ENCODE peak calls at places on chromosomes 6 and 20, in four cellular contexts. S is SK-N-SH, A is HCT116, P is GM12878. N is an unnamed sample.

GRCh38 chr20:33362898-33363297 is 38.4 kb downstream of the CDK5RAP1 start:
- DNase-seq in S (no peak), A (no peak), P (no peak), N (no peak)

GRCh38 chr6:159351707-159352106 is 182.5 kb downstream of the FNDC1 start:
- DNase-seq in S (no peak), A (no peak), P (no peak), N (no peak)

GRCh38 chr6:118918326-118918725 is 16.6 kb downstream of the MCM9 start:
- DNase-seq in S (no peak), A (no peak), P (no peak), N (no peak)

GRCh38 chr6:15586528-15586927 is 76.3 kb downstream of the DTNBP1 start:
- DNase-seq in S (no peak), A (no peak), P (no peak), N (no peak)

GRCh38 chr20:29430531-29430930 is 1826.9 kb upstream of the DEFB115 start:
- DNase-seq in S (peak; percentile 31), A (no peak), P (no peak), N (no peak)

GRCh38 chr20:63310265-63310971 is 17.4 kb downstream of the COL20A1 start:
- DNase-seq in S (no peak), A (no peak), P (no peak), N (no peak)

GRCh38 chr6:130373992-130374391 is 8.2 kb downstream of the TMEM200A start:
- DNase-seq in S (no peak), A (no peak), P (no peak), N (no peak)

GRCh38 chr20:13325033-13325432 is 104.0 kb downstream of the ISM1 start:
- DNase-seq in S (peak; percentile 38), A (peak; percentile 18), P (no peak), N (no peak)

GRCh38 chr20:43794326-43794725 is 67.5 kb upstream of the GTSF1L start:
- DNase-seq in S (no peak), A (no peak), P (no peak), N (no peak)

GRCh38 chr20:51311636-51312479 is 230.7 kb downstream of the NFATC2 start:
- DNase-seq in S (no peak), A (no peak), P (no peak), N (no peak)

GRCh38 chr6:111657146-111657545 is 51.5 kb upstream of the TRAF3IP2 start:
- DNase-seq in S (no peak), A (no peak), P (no peak), N (no peak)

GRCh38 chr6:154602708-154603107 is 92.2 kb upstream of the CNKSR3 start:
- DNase-seq in S (no peak), A (no peak), P (no peak), N (no peak)

GRCh38 chr20:50399917-50400704 is 110.1 kb upstream of the PTPN1 start:
- DNase-seq in S (no peak), A (no peak), P (no peak), N (peak; percentile 31)

GRCh38 chr6:163113358-163113962 is 301.1 kb upstream of the QKI start:
- DNase-seq in S (no peak), A (no peak), P (no peak), N (no peak)

GRCh38 chr6:154197176-154197850 is 158.3 kb downstream of the OPRM1 start:
- DNase-seq in S (no peak), A (no peak), P (no peak), N (no peak)

GRCh38 chr20:61254881-61255589 is 3.0 kb downstream of the CDH4 start:
- DNase-seq in S (no peak), A (no peak), P (no peak), N (no peak)

GRCh38 chr20:64196831-64197418 is 32.7 kb downstream of the MYT1 start:
- DNase-seq in S (no peak), A (no peak), P (no peak), N (no peak)

GRCh38 chr6:109927052-109927451 is 51.1 kb upstream of the GPR6 start:
- DNase-seq in S (no peak), A (no peak), P (no peak), N (no peak)

GRCh38 chr6:104623052-104623690 is 236.5 kb downstream of the HACE1 start:
- DNase-seq in S (no peak), A (no peak), P (no peak), N (no peak)

GRCh38 chr6:3428247-3428646 is 28.6 kb downstream of the SLC22A23 start:
- DNase-seq in S (no peak), A (no peak), P (no peak), N (no peak)

GRCh38 chr6:131931063-131931745 is 20.0 kb downstream of the CCN2 start:
- DNase-seq in S (no peak), A (no peak), P (no peak), N (no peak)

GRCh38 chr6:15417811-15418210 is 171.9 kb downstream of the JARID2 start:
- DNase-seq in S (no peak), A (no peak), P (no peak), N (no peak)

GRCh38 chr6:165889636-165890403 is 226.8 kb upstream of the PDE10A start:
- DNase-seq in S (peak; percentile 65), A (peak; percentile 13), P (no peak), N (peak; percentile 22)

GRCh38 chr6:95087394-95088097 is 489.8 kb upstream of the MANEA start:
- DNase-seq in S (peak; percentile 34), A (peak; percentile 50), P (no peak), N (no peak)

GRCh38 chr20:49987015-49987867 is 4.5 kb downstream of the SNAI1 start:
- DNase-seq in S (no peak), A (no peak), P (no peak), N (no peak)

GRCh38 chr20:61699184-61700066 is 366.3 kb downstream of the TAF4 start:
- DNase-seq in S (peak; percentile 52), A (no peak), P (no peak), N (peak; percentile 30)

GRCh38 chr6:2582268-2582667 is 168.5 kb downstream of the MYLK4 start:
- DNase-seq in S (no peak), A (no peak), P (no peak), N (no peak)

GRCh38 chr6:89251170-89251569 is 34.0 kb upstream of the GABRR1 start:
- DNase-seq in S (no peak), A (no peak), P (no peak), N (no peak)

GRCh38 chr6:109867970-109868358 is 110.1 kb upstream of the GPR6 start:
- DNase-seq in S (no peak), A (no peak), P (no peak), N (no peak)

GRCh38 chr6:106527979-106528378 is 101.3 kb downstream of the RTN4IP1 start:
- DNase-seq in S (no peak), A (peak; percentile 83), P (no peak), N (no peak)

GRCh38 chr6:36818741-36819140 is 20.5 kb downstream of the CPNE5 start:
- DNase-seq in S (no peak), A (no peak), P (no peak), N (no peak)

GRCh38 chr6:36823421-36824096 is 15.7 kb downstream of the CPNE5 start:
- DNase-seq in S (no peak), A (no peak), P (no peak), N (no peak)

GRCh38 chr6:36821581-36822335 is 17.5 kb downstream of the CPNE5 start:
- DNase-seq in S (no peak), A (no peak), P (no peak), N (no peak)

GRCh38 chr6:36822506-36823269 is 16.6 kb downstream of the CPNE5 start:
- DNase-seq in S (no peak), A (no peak), P (no peak), N (no peak)

DNA sequence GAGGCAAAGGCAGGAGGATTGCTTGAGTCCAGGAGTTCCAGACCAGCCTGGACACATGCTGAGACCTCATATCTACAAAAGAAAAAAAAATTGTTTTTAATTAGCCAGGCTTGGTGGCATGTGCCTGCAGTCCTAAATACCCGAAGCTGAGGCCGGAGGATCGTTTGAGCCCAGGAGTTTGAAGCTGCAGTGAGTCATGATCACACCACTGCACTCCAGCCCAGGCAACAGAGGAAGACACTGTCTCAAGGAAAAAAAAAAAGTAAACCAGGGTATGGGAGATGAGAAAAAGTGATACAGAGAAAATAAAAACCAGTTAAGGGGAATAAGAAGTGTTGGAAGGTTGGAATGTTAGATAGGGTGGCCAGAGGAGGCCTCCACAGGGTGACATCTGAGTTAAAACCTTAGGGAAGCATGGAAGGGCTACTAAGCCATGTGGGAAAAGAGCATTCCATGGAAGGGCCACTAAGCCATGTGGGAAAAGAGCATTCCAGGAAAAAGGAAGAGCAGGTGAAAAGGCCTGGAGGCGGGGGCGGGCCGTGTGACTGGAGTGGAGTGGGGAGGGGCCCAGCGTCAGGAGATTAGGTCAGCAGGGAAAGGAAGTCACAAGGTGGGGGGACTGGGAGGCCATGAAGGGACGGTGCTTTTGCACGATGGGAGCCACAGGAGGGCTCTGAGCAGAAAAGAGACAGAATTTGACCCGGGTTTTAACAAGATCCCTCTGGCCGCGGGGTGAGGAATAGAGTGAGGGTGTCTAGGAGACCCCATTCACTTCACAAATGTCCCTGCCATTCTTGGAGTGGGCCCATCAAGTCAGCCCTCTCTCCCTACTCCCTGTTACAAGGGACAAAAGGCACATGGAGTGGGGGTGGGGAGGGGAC is 18.3 kb downstream of the CPNE5 start:
- DNase-seq in S (no peak), A (no peak), P (no peak), N (peak; percentile 25)
- TF ChIP-seq JUND in S (no peak), A (no peak), P (no peak), N (no peak)

DNA sequence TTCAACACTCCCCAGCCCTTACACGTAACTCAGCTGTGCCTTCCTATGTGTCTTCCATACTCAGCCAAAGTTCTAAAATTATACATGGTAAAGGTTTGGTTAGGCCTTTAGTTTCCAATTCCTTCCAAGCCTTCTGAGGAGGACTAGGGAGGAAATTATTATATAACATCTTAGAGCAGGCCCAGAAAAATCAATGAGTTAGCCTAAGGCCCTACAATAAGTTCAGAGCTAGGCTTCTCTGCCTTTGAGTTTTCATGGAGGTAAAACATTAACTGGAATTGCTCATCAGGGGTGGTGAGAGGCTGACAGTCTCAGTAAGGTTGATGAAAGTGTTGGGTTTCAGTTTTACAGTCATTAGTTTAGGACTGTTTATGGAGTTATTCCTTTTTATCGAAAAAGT is 286.0 kb downstream of the ADGB start:
- DNase-seq in S (no peak), A (no peak), P (no peak), N (no peak)
- TF ChIP-seq JUND in S (no peak), A (no peak), P (no peak), N (no peak)

GRCh38 chr6:45226081-45226480 is 102.0 kb upstream of the RUNX2 start:
- DNase-seq in S (no peak), A (no peak), P (no peak), N (no peak)
- TF ChIP-seq JUND in S (no peak), A (no peak), P (no peak), N (no peak)

DNA sequence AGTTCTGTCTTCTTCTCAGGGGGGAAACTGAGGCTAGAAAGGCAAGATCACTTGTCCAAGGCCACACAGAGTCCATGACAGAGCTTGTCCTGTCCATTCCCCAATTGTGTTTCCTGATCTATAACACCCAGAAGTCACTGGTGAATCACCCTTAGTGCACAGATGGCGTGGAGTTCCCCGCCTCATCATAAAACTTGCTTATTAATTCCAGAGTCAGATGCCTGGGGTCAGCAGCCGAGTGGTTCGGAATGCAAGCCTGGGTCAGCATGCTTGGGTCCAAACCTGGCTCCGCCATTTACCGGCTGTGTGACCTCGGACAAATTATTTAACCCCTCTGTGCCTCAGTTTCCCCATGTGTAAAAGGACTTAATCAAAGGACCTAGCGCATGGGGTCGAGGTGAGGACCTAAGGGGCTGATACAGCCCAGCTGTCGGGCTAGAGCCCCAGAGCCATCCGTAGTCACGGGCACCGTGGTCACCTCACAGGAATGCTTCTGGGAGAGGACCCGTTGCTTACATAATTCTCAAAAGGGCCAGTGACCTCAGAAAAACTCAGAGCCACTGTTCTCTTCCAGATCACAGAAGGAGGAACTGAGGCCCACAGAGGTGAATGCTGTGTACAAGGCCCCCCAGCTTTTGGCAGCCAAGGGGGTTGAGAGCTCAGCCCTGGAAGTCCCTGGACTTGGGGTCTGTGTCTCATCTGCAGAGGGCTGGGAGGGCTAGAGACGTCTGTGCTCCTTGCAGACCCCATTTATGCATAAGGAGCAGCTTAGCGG is 1.4 kb upstream of the ZBP1 start:
- DNase-seq in S (no peak), A (no peak), P (no peak), N (no peak)
- TF ChIP-seq JUND in S (no peak), A (no peak), P (no peak), N (no peak)

N was measured in T47D.